ENCODE peak calls at places on chromosome 16, in nine cellular contexts. Q, O, S, M, J, B, Z, F and E are unnamed samples.
A peak's percentile ranks its signal among the peaks of the same experiment; 100 is the strongest.

GRCh38 chr16:1914084-1914608 is 4.1 kb downstream of the HS3ST6 start:
- DNase-seq in F (no peak), M (no peak), B (no peak), Q (no peak), S (no peak), J (no peak), O (no peak), Z (no peak), E (no peak)

GRCh38 chr16:84029297-84030096 is 13.1 kb downstream of the SLC38A8 start:
- DNase-seq in S (no peak), Z (no peak), M (no peak), F (no peak), B (peak; percentile 11), O (no peak), Q (no peak), J (no peak), E (no peak)

GRCh38 chr16:46743232-46743719 is 4.9 kb downstream of the MYLK3 start:
- DNase-seq in Q (peak; percentile 28), Z (peak; percentile 84), F (no peak), O (no peak), M (no peak), J (no peak), S (peak; percentile 50), B (peak; percentile 22), E (no peak)

GRCh38 chr16:57822018-57822553 is 19.8 kb upstream of the KIFC3 start:
- DNase-seq in S (no peak), F (no peak), O (no peak), B (no peak), Q (no peak), J (no peak), M (no peak), Z (no peak), E (no peak)

GRCh38 chr16:86048882-86049585 is 150.1 kb downstream of the IRF8 start:
- DNase-seq in B (no peak), S (peak; percentile 57), Q (no peak), Z (peak; percentile 43), M (no peak), O (no peak), J (no peak), F (no peak), E (no peak)

GRCh38 chr16:57626420-57627170 is 1.8 kb upstream of the ADGRG1 start:
- DNase-seq in M (no peak), S (no peak), O (no peak), Q (no peak), F (no peak), B (no peak), J (no peak), Z (peak; percentile 47), E (no peak)

GRCh38 chr16:65509172-65509571 is 387.3 kb upstream of the CDH11 start:
- DNase-seq in B (no peak), O (no peak), J (no peak), S (no peak), M (no peak), Q (no peak), Z (no peak), F (no peak), E (no peak)

GRCh38 chr16:50296807-50297206 is 30.5 kb downstream of the ADCY7 start:
- DNase-seq in S (peak; percentile 32), B (no peak), M (no peak), J (no peak), Q (no peak), Z (peak; percentile 49), F (no peak), O (no peak), E (no peak)

GRCh38 chr16:50024207-50024606 is 818 bp upstream of the CNEP1R1 start:
- DNase-seq in S (no peak), M (no peak), J (no peak), B (no peak), Z (no peak), Q (no peak), F (no peak), O (no peak), E (no peak)

GRCh38 chr16:51161440-51162195 is 10.5 kb upstream of the SALL1 start:
- DNase-seq in Q (no peak), B (no peak), O (no peak), M (no peak), J (no peak), F (no peak), S (no peak), Z (no peak), E (no peak)

GRCh38 chr16:23141500-23141899 is 7.8 kb downstream of the USP31 start:
- DNase-seq in J (no peak), F (no peak), Q (no peak), M (no peak), B (no peak), Z (no peak), O (no peak), S (no peak), E (no peak)

GRCh38 chr16:15723808-15724207 is 73.8 kb downstream of the NDE1 start:
- DNase-seq in O (no peak), S (no peak), F (no peak), Q (no peak), J (no peak), Z (no peak), M (no peak), B (no peak), E (no peak)

GRCh38 chr16:84803146-84803545 is 16.6 kb upstream of the CRISPLD2 start:
- DNase-seq in J (no peak), B (no peak), F (no peak), M (no peak), Z (peak; percentile 13), O (no peak), S (no peak), Q (no peak), E (no peak)

GRCh38 chr16:77090062-77090461 is 100.9 kb upstream of the MON1B start:
- DNase-seq in J (no peak), F (no peak), O (no peak), S (no peak), B (peak; percentile 5), M (no peak), Z (no peak), Q (no peak), E (no peak)

DNA sequence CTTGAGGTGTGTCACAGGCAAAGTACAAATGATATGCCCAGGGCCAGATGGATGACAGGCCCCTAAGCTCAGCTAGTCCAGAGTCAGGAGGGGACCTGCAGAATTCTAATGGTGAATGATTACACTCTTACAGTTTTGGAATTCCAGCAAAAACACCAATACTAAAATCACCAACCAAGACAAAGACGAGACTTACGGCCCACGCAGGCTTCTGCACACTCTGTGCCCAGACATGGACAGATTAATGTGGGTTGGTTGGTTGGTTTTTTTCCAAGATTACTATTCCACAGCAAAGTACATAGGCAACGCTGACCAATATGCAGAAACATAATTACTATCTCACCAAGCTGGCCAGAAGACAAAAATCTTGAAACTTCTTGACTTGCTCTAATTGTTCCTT is 9.7 kb downstream of the ADCY9 start:
- DNase-seq in Q (no peak), F (no peak), M (no peak), Z (no peak), B (no peak), S (no peak), J (no peak), O (no peak), E (no peak)
- TF ChIP-seq POLR2A in Q (no peak), F (no peak), M (no peak), Z (no peak), B (no peak), S (no peak), J (no peak), O (no peak), E (no peak)

GRCh38 chr16:66510711-66511614 is 39.0 kb downstream of the TK2 start:
- DNase-seq in S (peak; percentile 74), M (no peak), Q (no peak), J (no peak), Z (no peak), O (peak; percentile 66), B (peak; percentile 80), F (no peak), E (peak; percentile 87)

GRCh38 chr16:66509576-66509975 is 40.3 kb downstream of the TK2 start:
- DNase-seq in O (peak; percentile 18), J (no peak), M (no peak), Z (peak; percentile 60), F (no peak), B (no peak), S (peak; percentile 56), Q (no peak), E (peak; percentile 81)

GRCh38 chr16:66512589-66513404 is 37.1 kb downstream of the TK2 start:
- DNase-seq in S (peak; percentile 63), Z (no peak), B (peak; percentile 57), O (peak; percentile 21), F (no peak), M (no peak), Q (no peak), J (no peak), E (peak; percentile 87)

GRCh38 chr16:66510298-66510697 is 39.6 kb downstream of the TK2 start:
- DNase-seq in J (no peak), M (no peak), Z (no peak), O (peak; percentile 24), B (no peak), S (peak; percentile 61), F (no peak), Q (no peak), E (no peak)

GRCh38 chr16:66511615-66512500 is 38.1 kb downstream of the TK2 start:
- DNase-seq in Z (no peak), Q (peak; percentile 46), F (peak; percentile 74), O (peak; percentile 25), M (no peak), S (peak; percentile 61), J (peak; percentile 64), B (peak; percentile 67), E (peak; percentile 88)
- H3K4me3 ChIP-seq in Z (no peak overlapping the region), Q (no peak overlapping the region), F (no peak overlapping the region), O (no peak overlapping the region), M (no peak overlapping the region), S (no peak overlapping the region), J (peak overlapping the region; percentile 28), B (no peak overlapping the region), E (no peak overlapping the region)

GRCh38 chr16:71172808-71173207 is 57.7 kb downstream of the HYDIN start:
- DNase-seq in O (no peak), B (peak; percentile 3), J (no peak), F (no peak), Z (no peak), M (no peak), Q (no peak), S (no peak), E (no peak)
- TF ChIP-seq POLR2A in O (no peak), B (no peak), J (no peak), F (no peak), Z (no peak), M (no peak), Q (no peak), S (no peak), E (no peak)

GRCh38 chr16:56605475-56605874 is 2.9 kb upstream of the MT2A start:
- DNase-seq in M (no peak), B (no peak), O (no peak), Z (no peak), F (no peak), J (no peak), S (no peak), Q (no peak), E (no peak)

GRCh38 chr16:56603589-56603988 is 4.8 kb upstream of the MT2A start:
- DNase-seq in J (peak; percentile 67), S (no peak), Z (no peak), O (peak; percentile 61), Q (no peak), B (peak; percentile 80), F (no peak), M (no peak), E (peak; percentile 37)

GRCh38 chr16:56601325-56601724 is 7.1 kb upstream of the MT2A start:
- DNase-seq in F (no peak), Q (no peak), J (no peak), M (no peak), Z (no peak), S (no peak), B (no peak), O (no peak), E (peak; percentile 82)

GRCh38 chr16:56604966-56605365 is 3.4 kb upstream of the MT2A start:
- DNase-seq in M (no peak), F (no peak), O (no peak), J (no peak), Z (no peak), Q (no peak), S (no peak), B (no peak), E (no peak)

GRCh38 chr16:56600398-56600999 is 7.9 kb upstream of the MT2A start:
- DNase-seq in F (no peak), Q (peak; percentile 49), M (no peak), J (peak; percentile 87), B (peak; percentile 76), S (no peak), Z (no peak), O (peak; percentile 44), E (peak; percentile 81)
- H3K4me3 ChIP-seq in F (no peak overlapping the region), Q (no peak overlapping the region), M (no peak overlapping the region), J (no peak overlapping the region), B (no peak overlapping the region), S (no peak overlapping the region), Z (no peak overlapping the region), O (no peak overlapping the region), E (no peak overlapping the region)